ENCODE peak calls at places on chromosome 3, in seven cellular contexts. R is lower lobe of right lung, J is OCI-LY7, G is HepG2, M is small intestine, C is iPS DF 6.9, O is aorta. X is an unnamed sample.
A peak's percentile ranks its signal among the peaks of the same experiment; 100 is the strongest.

GRCh38 chr3:116139607-116140006 is 305.7 kb downstream of the LSAMP start:
- DNase-seq in R (no peak), J (no peak), G (no peak), M (no peak), C (no peak), O (no peak), X (no peak)

GRCh38 chr3:71226565-71227281 is 356.8 kb downstream of the FOXP1 start:
- DNase-seq in R (peak; percentile 50), J (no peak), G (no peak), M (no peak), C (no peak), O (peak; percentile 78), X (peak; percentile 19)

GRCh38 chr3:69696365-69696764 is 42.9 kb upstream of the MITF start:
- DNase-seq in R (no peak), J (no peak), G (no peak), M (no peak), C (no peak), O (no peak), X (no peak)

GRCh38 chr3:52233968-52234367 is 5.0 kb downstream of the TWF2 start:
- DNase-seq in R (peak; percentile 31), J (no peak), G (no peak), M (no peak), C (no peak), O (no peak), X (no peak)

GRCh38 chr3:100416176-100416575 is 14.8 kb downstream of the LNP1 start:
- DNase-seq in R (no peak), J (no peak), G (no peak), M (no peak), C (no peak), O (no peak), X (no peak)

GRCh38 chr3:82229397-82229796 is 468.0 kb upstream of the GBE1 start:
- DNase-seq in R (no peak), J (no peak), G (no peak), M (no peak), C (no peak), O (no peak), X (no peak)

GRCh38 chr3:117408811-117409210 is 699.2 kb downstream of the TUSC7 start:
- DNase-seq in R (no peak), J (no peak), G (no peak), M (no peak), C (no peak), O (no peak), X (no peak)

GRCh38 chr3:195609229-195609628 is 25.5 kb upstream of the APOD start:
- DNase-seq in R (no peak), J (no peak), G (no peak), M (no peak), C (no peak), O (no peak), X (no peak)

GRCh38 chr3:131083190-131083863 is 56.6 kb downstream of the NEK11 start:
- DNase-seq in R (no peak), J (no peak), G (no peak), M (no peak), C (no peak), O (no peak), X (peak; percentile 35)

GRCh38 chr3:117719316-117719926 is 1009.8 kb downstream of the TUSC7 start:
- DNase-seq in R (no peak), J (peak; percentile 57), G (peak; percentile 8), M (peak; percentile 13), C (no peak), O (no peak), X (no peak)

GRCh38 chr3:197031315-197032285 is 2.0 kb upstream of the MELTF start:
- DNase-seq in R (no peak), J (no peak), G (peak; percentile 96), M (peak; percentile 99), C (no peak), O (peak; percentile 66), X (peak; percentile 73)

GRCh38 chr3:74314696-74315095 is 299.8 kb downstream of the CNTN3 start:
- DNase-seq in R (no peak), J (no peak), G (no peak), M (no peak), C (no peak), O (no peak), X (no peak)

GRCh38 chr3:98188553-98188952 is 22.1 kb downstream of the OR5H15 start:
- DNase-seq in R (no peak), J (peak; percentile 12), G (peak; percentile 16), M (no peak), C (peak; percentile 25), O (no peak), X (no peak)

GRCh38 chr3:58487140-58487886 is 4.6 kb upstream of the KCTD6 start:
- DNase-seq in R (no peak), J (no peak), G (no peak), M (no peak), C (no peak), O (peak; percentile 76), X (no peak)

GRCh38 chr3:114144909-114145688 is 33.8 kb downstream of the DRD3 start:
- DNase-seq in R (no peak), J (no peak), G (no peak), M (no peak), C (no peak), O (peak; percentile 71), X (no peak)

GRCh38 chr3:183845608-183846288 is 20.4 kb upstream of the MAP6D1 start:
- DNase-seq in R (no peak), J (no peak), G (no peak), M (no peak), C (no peak), O (no peak), X (no peak)

DNA sequence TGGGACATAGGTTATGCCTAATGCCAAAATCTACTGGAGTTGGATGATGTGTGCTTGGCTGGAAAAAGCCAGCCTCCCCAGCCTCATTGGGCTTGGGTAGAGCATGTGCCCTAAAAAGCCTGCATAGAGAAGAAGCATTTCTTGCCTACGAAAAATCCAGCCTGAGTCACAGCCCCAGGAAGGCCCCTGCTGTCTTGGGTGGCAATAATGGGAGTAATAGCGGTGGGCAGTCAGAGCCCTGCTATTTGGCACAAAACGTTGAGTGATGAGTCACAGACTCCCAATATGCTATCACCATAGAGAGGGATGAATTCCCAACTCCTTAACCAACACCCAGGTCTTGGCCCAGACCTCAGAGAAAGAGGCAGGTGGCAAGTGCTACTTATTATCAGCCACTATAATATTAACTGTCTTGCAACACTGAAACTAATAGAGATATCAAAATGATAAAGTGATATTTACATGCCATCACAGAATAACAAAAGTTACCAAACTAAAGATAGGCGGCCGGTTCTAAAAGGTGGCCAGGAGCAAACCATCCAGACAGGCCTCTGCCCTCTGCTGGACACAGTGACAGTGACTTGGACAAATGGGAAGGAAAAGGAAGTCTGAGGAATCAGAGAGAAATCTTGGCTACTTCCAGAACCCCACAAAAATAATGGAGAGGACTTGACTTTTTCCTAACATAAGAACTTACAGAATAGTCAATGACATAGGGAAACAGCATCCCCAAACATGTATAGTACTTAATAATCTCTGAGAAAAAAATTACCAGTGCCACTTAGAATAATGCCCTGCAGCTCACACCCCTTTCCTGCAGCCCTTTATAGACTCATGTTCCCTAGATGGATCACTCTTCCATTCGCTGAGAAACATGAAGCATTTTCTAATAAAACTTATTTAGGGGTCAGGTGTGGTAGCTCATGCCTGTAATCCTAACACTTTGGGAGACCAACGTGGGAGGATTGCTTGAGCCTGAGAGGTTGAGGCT is 51.9 kb upstream of the MUC13 start:
- DNase-seq in R (no peak), J (no peak), G (no peak), M (peak; percentile 70), C (no peak), O (no peak), X (peak; percentile 60)
- H3K27ac ChIP-seq in R (peak overlapping the region; percentile 70), J (no peak overlapping the region), G (no peak overlapping the region), M (peak overlapping the region; percentile 83), C (no peak overlapping the region), O (no peak overlapping the region), X (peak overlapping the region; percentile 76)

GRCh38 chr3:64185436-64185835 is 39.8 kb downstream of the PRICKLE2 start:
- DNase-seq in R (no peak), J (no peak), G (no peak), M (no peak), C (no peak), O (no peak), X (no peak)

GRCh38 chr3:64188810-64189560 is 36.3 kb downstream of the PRICKLE2 start:
- DNase-seq in R (no peak), J (no peak), G (no peak), M (peak; percentile 24), C (no peak), O (no peak), X (no peak)

GRCh38 chr3:64184621-64185020 is 40.6 kb downstream of the PRICKLE2 start:
- DNase-seq in R (no peak), J (no peak), G (no peak), M (no peak), C (no peak), O (no peak), X (no peak)

GRCh38 chr3:64186667-64187064 is 38.6 kb downstream of the PRICKLE2 start:
- DNase-seq in R (no peak), J (no peak), G (no peak), M (no peak), C (no peak), O (no peak), X (no peak)

GRCh38 chr3:64187065-64187959 is 38.0 kb downstream of the PRICKLE2 start:
- DNase-seq in R (peak; percentile 51), J (no peak), G (peak; percentile 64), M (no peak), C (no peak), O (peak; percentile 82), X (peak; percentile 52)
- H3K27ac ChIP-seq in R (peak overlapping the region; percentile 44), J (no peak overlapping the region), G (no peak overlapping the region), M (no peak overlapping the region), C (no peak overlapping the region), O (peak overlapping the region; percentile 56), X (peak overlapping the region; percentile 72)

GRCh38 chr3:49131576-49131975 is 1.3 kb downstream of the LAMB2 start:
- DNase-seq in R (no peak), J (no peak), G (no peak), M (no peak), C (no peak), O (no peak), X (no peak)

GRCh38 chr3:49132073-49132436 is 795 bp downstream of the LAMB2 start:
- DNase-seq in R (no peak), J (no peak), G (no peak), M (no peak), C (no peak), O (no peak), X (no peak)

GRCh38 chr3:49132437-49133225 is at the start of gene LAMB2:
- DNase-seq in R (peak; percentile 66), J (no peak), G (peak; percentile 79), M (peak; percentile 80), C (no peak), O (peak; percentile 84), X (peak; percentile 79)

GRCh38 chr3:49133226-49133951 is 539 bp upstream of the LAMB2 start:
- DNase-seq in R (peak; percentile 88), J (no peak), G (peak; percentile 80), M (peak; percentile 86), C (peak; percentile 70), O (peak; percentile 90), X (peak; percentile 88)

DNA sequence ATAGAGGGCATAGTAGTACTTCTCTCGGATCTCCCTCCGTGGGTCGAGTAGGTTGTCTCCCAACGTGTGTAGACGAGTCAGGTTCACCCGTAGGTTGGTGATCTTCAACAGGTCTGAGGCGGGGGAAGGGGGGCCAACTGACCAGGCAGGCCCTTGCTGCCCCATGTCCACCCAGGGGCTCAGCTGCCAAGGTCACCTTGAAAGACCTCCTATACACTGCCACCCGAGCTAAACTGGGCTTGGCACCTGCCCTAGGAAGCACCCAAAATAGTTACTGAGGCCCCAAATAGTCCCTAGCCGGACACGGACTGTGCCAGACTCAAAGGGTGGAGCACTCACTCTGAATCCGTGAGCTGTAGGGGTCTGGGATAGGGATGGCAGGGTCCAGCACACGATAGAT is 1.8 kb downstream of the LAMB2 start:
- DNase-seq in R (no peak), J (no peak), G (no peak), M (no peak), C (no peak), O (no peak), X (no peak)
- H3K27ac ChIP-seq in R (peak overlapping the region; percentile 90), J (no peak overlapping the region), G (no peak overlapping the region), M (no peak overlapping the region), C (no peak overlapping the region), O (no peak overlapping the region), X (no peak overlapping the region)

GRCh38 chr3:104521606-104522336 is 844.9 kb upstream of the ALCAM start:
- DNase-seq in R (no peak), J (peak; percentile 79), G (no peak), M (no peak), C (no peak), O (no peak), X (peak; percentile 55)
- H3K27ac ChIP-seq in R (no peak overlapping the region), J (peak overlapping the region; percentile 96), G (no peak overlapping the region), M (peak overlapping the region; percentile 78), C (no peak overlapping the region), O (peak overlapping the region; percentile 44), X (no peak overlapping the region)

X was measured in transverse colon.